ENCODE peak calls at places on chromosomes 7 and 10, in ten cellular contexts. One of them, this sample, is unnamed. For H3K4me1, the result is how much of the 10 kb centered on the place peaks cover.

GRCh38 chr7:130960208-130960988 is 226.4 kb upstream of the KLF14 start:
- DNase-seq in A549: peak
- DNase-seq in ovary: no peak
- DNase-seq in transverse colon: no peak
- DNase-seq in breast epithelium: no peak
- DNase-seq in sigmoid colon: no peak
- DNase-seq in stomach: no peak
- DNase-seq in adrenal gland: peak
- DNase-seq in heart left ventricle: no peak
- DNase-seq in spleen: no peak
- DNase-seq in this sample: no peak

GRCh38 chr7:44276571-44277101 is 48.8 kb downstream of the CAMK2B start:
- DNase-seq in A549: no peak
- DNase-seq in ovary: no peak
- DNase-seq in transverse colon: no peak
- DNase-seq in breast epithelium: no peak
- DNase-seq in sigmoid colon: peak
- DNase-seq in stomach: no peak
- DNase-seq in adrenal gland: no peak
- DNase-seq in heart left ventricle: no peak
- DNase-seq in spleen: peak
- DNase-seq in this sample: no peak

GRCh38 chr7:85600425-85600824 is 413.6 kb upstream of the SEMA3D start:
- DNase-seq in A549: no peak
- DNase-seq in ovary: no peak
- DNase-seq in transverse colon: no peak
- DNase-seq in breast epithelium: no peak
- DNase-seq in sigmoid colon: no peak
- DNase-seq in stomach: no peak
- DNase-seq in adrenal gland: no peak
- DNase-seq in heart left ventricle: no peak
- DNase-seq in spleen: no peak
- DNase-seq in this sample: no peak

GRCh38 chr7:38846280-38846679 is 62.7 kb downstream of the VPS41 start:
- DNase-seq in A549: peak
- DNase-seq in ovary: no peak
- DNase-seq in transverse colon: no peak
- DNase-seq in breast epithelium: no peak
- DNase-seq in sigmoid colon: no peak
- DNase-seq in stomach: no peak
- DNase-seq in adrenal gland: no peak
- DNase-seq in heart left ventricle: no peak
- DNase-seq in spleen: no peak
- DNase-seq in this sample: no peak

GRCh38 chr10:70662362-70663220 is 9.7 kb upstream of the ADAMTS14 start:
- DNase-seq in A549: no peak
- DNase-seq in ovary: no peak
- DNase-seq in transverse colon: no peak
- DNase-seq in breast epithelium: peak
- DNase-seq in sigmoid colon: peak
- DNase-seq in stomach: no peak
- DNase-seq in adrenal gland: no peak
- DNase-seq in heart left ventricle: no peak
- DNase-seq in spleen: peak
- DNase-seq in this sample: peak

GRCh38 chr7:49255061-49255460 is 330.7 kb downstream of the CDC14C start:
- DNase-seq in A549: no peak
- DNase-seq in ovary: no peak
- DNase-seq in transverse colon: no peak
- DNase-seq in breast epithelium: no peak
- DNase-seq in sigmoid colon: no peak
- DNase-seq in stomach: no peak
- DNase-seq in adrenal gland: no peak
- DNase-seq in heart left ventricle: no peak
- DNase-seq in spleen: no peak
- DNase-seq in this sample: no peak

GRCh38 chr7:19333706-19334105 is 188.5 kb upstream of the FERD3L start:
- DNase-seq in A549: no peak
- DNase-seq in ovary: no peak
- DNase-seq in transverse colon: no peak
- DNase-seq in breast epithelium: no peak
- DNase-seq in sigmoid colon: no peak
- DNase-seq in stomach: no peak
- DNase-seq in adrenal gland: no peak
- DNase-seq in heart left ventricle: no peak
- DNase-seq in spleen: no peak
- DNase-seq in this sample: no peak

GRCh38 chr7:80584778-80585177 is 53.7 kb upstream of the CD36 start:
- DNase-seq in A549: peak
- DNase-seq in ovary: no peak
- DNase-seq in transverse colon: no peak
- DNase-seq in breast epithelium: no peak
- DNase-seq in sigmoid colon: no peak
- DNase-seq in stomach: peak
- DNase-seq in adrenal gland: no peak
- DNase-seq in heart left ventricle: no peak
- DNase-seq in spleen: no peak
- DNase-seq in this sample: no peak

GRCh38 chr10:115049318-115049717 is 43.8 kb upstream of the ATRNL1 start:
- DNase-seq in A549: no peak
- DNase-seq in ovary: no peak
- DNase-seq in transverse colon: no peak
- DNase-seq in breast epithelium: no peak
- DNase-seq in sigmoid colon: no peak
- DNase-seq in stomach: no peak
- DNase-seq in adrenal gland: no peak
- DNase-seq in heart left ventricle: no peak
- DNase-seq in spleen: no peak
- DNase-seq in this sample: no peak

GRCh38 chr7:121259826-121260225 is 69.0 kb upstream of the WNT16 start:
- DNase-seq in A549: no peak
- DNase-seq in ovary: no peak
- DNase-seq in transverse colon: no peak
- DNase-seq in breast epithelium: no peak
- DNase-seq in sigmoid colon: no peak
- DNase-seq in stomach: no peak
- DNase-seq in adrenal gland: no peak
- DNase-seq in heart left ventricle: no peak
- DNase-seq in spleen: no peak
- DNase-seq in this sample: no peak

GRCh38 chr7:116316838-116317612 is 106.7 kb downstream of the TES start:
- DNase-seq in A549: peak
- DNase-seq in ovary: peak
- DNase-seq in transverse colon: no peak
- DNase-seq in breast epithelium: no peak
- DNase-seq in sigmoid colon: peak
- DNase-seq in stomach: peak
- DNase-seq in adrenal gland: peak
- DNase-seq in heart left ventricle: peak
- DNase-seq in spleen: no peak
- DNase-seq in this sample: peak

DNA sequence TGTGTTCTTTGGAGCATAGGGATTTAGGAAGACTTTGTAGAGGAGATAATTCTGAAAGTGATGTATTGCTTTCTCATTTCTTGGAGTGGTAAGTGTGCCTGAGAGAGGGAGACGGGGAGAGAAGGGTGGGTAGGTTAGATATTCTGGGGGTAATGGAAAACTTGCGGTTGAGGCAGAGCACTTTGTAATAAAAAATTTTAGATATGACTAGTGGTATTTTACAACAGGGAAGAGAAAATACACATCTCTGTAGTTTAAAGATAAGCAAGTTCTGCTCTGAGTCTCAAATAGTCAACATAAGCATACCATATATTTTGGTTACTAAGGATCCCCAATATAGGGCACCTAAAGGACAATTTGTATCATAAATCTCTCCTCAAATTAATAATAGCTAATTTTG is 6.6 kb downstream of the VPS50 start:
- DNase-seq in A549: no peak
- DNase-seq in ovary: no peak
- DNase-seq in transverse colon: no peak
- DNase-seq in breast epithelium: no peak
- DNase-seq in sigmoid colon: no peak
- DNase-seq in stomach: no peak
- DNase-seq in adrenal gland: no peak
- DNase-seq in heart left ventricle: no peak
- DNase-seq in spleen: no peak
- DNase-seq in this sample: no peak
- TF ChIP-seq POLR2A in A549: no peak
- TF ChIP-seq POLR2A in ovary: no peak
- TF ChIP-seq POLR2A in transverse colon: no peak
- TF ChIP-seq POLR2A in breast epithelium: no peak
- TF ChIP-seq POLR2A in sigmoid colon: no peak
- TF ChIP-seq POLR2A in stomach: no peak
- TF ChIP-seq POLR2A in adrenal gland: no peak
- TF ChIP-seq POLR2A in heart left ventricle: no peak
- TF ChIP-seq POLR2A in spleen: no peak
- TF ChIP-seq POLR2A in this sample: no peak

DNA sequence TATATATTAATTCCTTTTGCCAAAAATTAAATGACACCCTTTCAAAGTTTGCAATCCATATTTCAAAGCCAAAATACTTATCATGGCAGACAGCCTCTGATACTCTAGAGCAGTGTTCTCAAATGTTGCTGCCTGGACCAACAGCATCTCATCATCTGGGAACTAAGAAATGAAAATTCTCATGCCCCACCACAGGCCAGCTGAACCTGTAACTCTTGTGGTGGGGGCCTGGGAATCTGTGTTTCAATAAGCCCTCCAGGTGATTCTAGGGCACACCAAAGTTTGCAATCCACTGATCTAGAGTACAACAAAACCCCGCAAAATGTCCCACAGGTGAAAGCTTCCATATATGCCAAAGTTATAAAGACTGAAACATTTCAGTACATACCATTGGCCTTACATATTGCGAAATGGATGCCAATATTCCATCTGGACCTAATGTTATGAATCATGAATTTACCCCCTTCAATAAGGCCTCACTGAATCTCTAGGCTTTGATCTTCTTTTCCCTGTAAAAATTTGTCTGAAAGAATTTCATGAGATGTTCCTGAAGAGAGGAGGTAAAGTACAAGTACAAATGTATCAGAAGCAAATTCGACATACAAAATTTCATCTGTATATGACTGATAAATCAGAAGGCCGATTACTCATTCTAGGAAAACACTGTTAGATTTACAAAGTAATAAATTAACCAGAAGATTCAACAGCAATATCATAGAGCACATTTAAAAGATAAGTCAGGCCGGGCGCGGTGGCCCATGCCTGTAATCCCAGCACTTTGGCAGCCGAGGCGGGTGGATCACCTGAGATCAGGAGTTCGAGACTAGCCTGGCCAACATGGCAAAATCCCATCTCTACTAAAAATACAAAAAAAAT is 25.3 kb upstream of the EPC1 start:
- DNase-seq in A549: peak
- DNase-seq in ovary: no peak
- DNase-seq in transverse colon: no peak
- DNase-seq in breast epithelium: no peak
- DNase-seq in sigmoid colon: no peak
- DNase-seq in stomach: peak
- DNase-seq in adrenal gland: no peak
- DNase-seq in heart left ventricle: no peak
- DNase-seq in spleen: no peak
- DNase-seq in this sample: no peak
- H3K4me1 ChIP-seq in A549: under half
- H3K4me1 ChIP-seq in ovary: under half
- H3K4me1 ChIP-seq in transverse colon: under half
- H3K4me1 ChIP-seq in breast epithelium: under half
- H3K4me1 ChIP-seq in sigmoid colon: half or more
- H3K4me1 ChIP-seq in stomach: half or more
- H3K4me1 ChIP-seq in adrenal gland: under half
- H3K4me1 ChIP-seq in heart left ventricle: half or more
- H3K4me1 ChIP-seq in spleen: under half
- H3K4me1 ChIP-seq in this sample: half or more

DNA sequence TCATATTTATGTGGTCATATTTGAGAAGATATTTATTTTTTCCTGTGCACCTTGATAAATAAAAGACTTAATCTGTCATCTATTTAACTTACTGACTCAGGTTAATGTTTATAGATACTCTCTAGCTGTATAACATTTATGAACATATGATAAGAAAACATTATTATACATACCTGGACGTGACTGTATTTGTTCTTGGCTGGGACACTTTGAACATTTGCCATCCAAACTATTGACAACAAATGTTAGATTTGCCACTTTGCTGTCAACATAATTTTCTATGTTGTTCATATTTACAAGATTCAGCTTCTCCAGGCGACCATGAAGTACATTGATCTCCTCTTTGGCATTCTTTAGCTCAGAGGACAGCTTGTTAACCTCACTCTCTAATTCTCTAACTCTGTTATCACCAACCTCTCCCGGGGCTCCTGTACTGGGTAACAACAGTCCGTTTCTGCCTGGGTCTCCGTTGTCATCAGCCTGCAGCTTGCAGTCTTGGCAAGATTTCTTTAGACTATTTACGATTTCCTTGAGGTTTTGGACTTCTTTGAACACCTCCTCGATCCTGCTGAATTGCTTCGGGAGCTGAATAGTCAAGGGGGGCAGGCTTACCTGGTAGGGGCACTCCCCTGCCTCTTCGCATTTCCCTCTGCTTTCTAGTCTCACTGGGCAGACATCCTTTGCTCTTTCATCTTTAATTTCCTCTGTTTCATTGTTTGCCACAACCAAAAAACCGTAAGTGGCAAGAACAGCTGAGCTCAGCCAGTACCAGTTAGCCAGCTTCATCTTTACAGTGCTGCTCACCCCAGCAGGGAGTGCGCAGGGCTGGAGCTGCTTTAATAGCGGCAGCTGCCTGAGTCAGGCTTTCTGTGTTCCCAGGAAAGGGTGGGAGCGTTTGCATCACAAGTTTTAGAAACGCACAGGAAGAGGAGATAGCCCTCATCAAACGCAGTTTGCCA is at the start of gene FGL2:
- DNase-seq in A549: no peak
- DNase-seq in ovary: peak
- DNase-seq in transverse colon: peak
- DNase-seq in breast epithelium: no peak
- DNase-seq in sigmoid colon: peak
- DNase-seq in stomach: peak
- DNase-seq in adrenal gland: peak
- DNase-seq in heart left ventricle: peak
- DNase-seq in spleen: peak
- DNase-seq in this sample: peak
- H3K27ac ChIP-seq in A549: no peak
- H3K27ac ChIP-seq in ovary: no peak
- H3K27ac ChIP-seq in transverse colon: peak
- H3K27ac ChIP-seq in breast epithelium: peak
- H3K27ac ChIP-seq in sigmoid colon: peak
- H3K27ac ChIP-seq in stomach: no peak
- H3K27ac ChIP-seq in adrenal gland: no peak
- H3K27ac ChIP-seq in heart left ventricle: peak
- H3K27ac ChIP-seq in spleen: peak
- H3K27ac ChIP-seq in this sample: peak

DNA sequence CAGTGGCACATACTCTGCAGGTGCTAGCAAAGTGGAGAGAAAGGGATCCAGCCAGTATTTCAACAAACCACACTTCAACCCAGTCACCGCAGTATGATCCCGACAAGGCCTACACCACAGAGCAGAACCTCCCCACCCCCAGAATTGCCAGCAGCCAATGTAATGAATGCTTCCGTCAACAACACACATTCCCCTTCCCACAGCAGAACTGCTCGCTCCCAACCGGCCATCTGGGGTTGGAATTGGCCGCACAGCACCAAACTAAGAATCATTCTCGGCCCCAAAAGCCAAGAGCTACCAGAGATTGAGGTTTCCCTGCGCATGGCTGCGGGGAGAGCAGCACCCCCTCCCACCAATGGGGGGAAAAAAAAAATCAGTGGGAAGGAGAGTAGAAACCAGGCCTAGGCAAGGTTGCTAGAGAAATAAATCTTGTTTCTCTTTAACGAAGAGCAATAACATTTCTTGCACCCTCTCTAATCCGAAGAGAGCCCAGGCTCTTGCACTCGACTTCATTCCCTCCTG is 1.1 kb downstream of the WASL start:
- DNase-seq in A549: peak
- DNase-seq in ovary: peak
- DNase-seq in transverse colon: peak
- DNase-seq in breast epithelium: peak
- DNase-seq in sigmoid colon: peak
- DNase-seq in stomach: peak
- DNase-seq in adrenal gland: peak
- DNase-seq in heart left ventricle: peak
- DNase-seq in spleen: peak
- DNase-seq in this sample: peak
- TF ChIP-seq POLR2A in A549: no peak
- TF ChIP-seq POLR2A in ovary: no peak
- TF ChIP-seq POLR2A in transverse colon: peak
- TF ChIP-seq POLR2A in breast epithelium: no peak
- TF ChIP-seq POLR2A in sigmoid colon: no peak
- TF ChIP-seq POLR2A in stomach: no peak
- TF ChIP-seq POLR2A in adrenal gland: no peak
- TF ChIP-seq POLR2A in heart left ventricle: peak
- TF ChIP-seq POLR2A in spleen: no peak
- TF ChIP-seq POLR2A in this sample: peak